ENCODE peak calls at places on chromosomes 12 and 14, in ten cellular contexts. I, B, Q, K, T, N, U, E, F and M are unnamed samples.

GRCh38 chr14:101370593-101371569 is 190.4 kb upstream of the DIO3 start:
- DNase-seq in I (no peak), B (no peak), Q (no peak), K (no peak), T (no peak), N (no peak), U (no peak), E (no peak), F (no peak), M (no peak)

GRCh38 chr12:109607618-109608017 is 34.0 kb downstream of the MVK start:
- DNase-seq in I (no peak), B (no peak), Q (no peak), K (no peak), T (no peak), N (no peak), U (no peak), E (no peak), F (no peak), M (no peak)

GRCh38 chr14:103316723-103317122 is 17.3 kb upstream of the EIF5 start:
- DNase-seq in I (no peak), B (no peak), Q (no peak), K (no peak), T (no peak), N (no peak), U (no peak), E (no peak), F (no peak), M (no peak)

GRCh38 chr12:49643135-49643534 is 19.8 kb downstream of the PRPF40B start:
- DNase-seq in I (no peak), B (no peak), Q (no peak), K (no peak), T (no peak), N (no peak), U (no peak), E (no peak), F (no peak), M (no peak)

GRCh38 chr14:76500011-76500410 is 124.1 kb downstream of the ESRRB start:
- DNase-seq in I (no peak), B (no peak), Q (no peak), K (no peak), T (peak; percentile 81), N (no peak), U (peak; percentile 1), E (peak; percentile 14), F (no peak), M (no peak)

GRCh38 chr12:46384451-46385301 is 12.1 kb upstream of the SLC38A2 start:
- DNase-seq in I (no peak), B (no peak), Q (no peak), K (no peak), T (no peak), N (peak; percentile 62), U (peak; percentile 79), E (no peak), F (no peak), M (no peak)

GRCh38 chr12:100491104-100491503 is 17.4 kb downstream of the NR1H4 start:
- DNase-seq in I (no peak), B (no peak), Q (no peak), K (no peak), T (no peak), N (no peak), U (no peak), E (no peak), F (no peak), M (no peak)

GRCh38 chr12:30996752-30997151 is 70.2 kb downstream of the TSPAN11 start:
- DNase-seq in I (no peak), B (no peak), Q (no peak), K (no peak), T (no peak), N (no peak), U (no peak), E (no peak), F (no peak), M (no peak)

GRCh38 chr12:121905746-121906145 is 12.6 kb upstream of the CFAP251 start:
- DNase-seq in I (no peak), B (no peak), Q (no peak), K (no peak), T (no peak), N (peak; percentile 75), U (no peak), E (no peak), F (no peak), M (peak; percentile 57)

GRCh38 chr14:60514378-60515243 is 5.7 kb downstream of the SIX6 start:
- DNase-seq in I (peak; percentile 61), B (no peak), Q (peak; percentile 73), K (peak; percentile 29), T (no peak), N (no peak), U (no peak), E (no peak), F (peak; percentile 13), M (no peak)

GRCh38 chr12:73991138-73991537 is 546.5 kb upstream of the ATXN7L3B start:
- DNase-seq in I (no peak), B (no peak), Q (no peak), K (no peak), T (no peak), N (no peak), U (no peak), E (no peak), F (no peak), M (no peak)

GRCh38 chr14:75213172-75213571 is 36.8 kb upstream of the TMED10 start:
- DNase-seq in I (no peak), B (no peak), Q (no peak), K (no peak), T (no peak), N (no peak), U (peak; percentile 47), E (no peak), F (no peak), M (peak; percentile 65)

GRCh38 chr14:96062010-96062409 is 22.8 kb downstream of the C14orf132 start:
- DNase-seq in I (no peak), B (peak; percentile 25), Q (no peak), K (no peak), T (no peak), N (no peak), U (no peak), E (no peak), F (no peak), M (no peak)

GRCh38 chr14:103699261-103699661 is 16.0 kb downstream of the XRCC3 start:
- DNase-seq in I (peak; percentile 12), B (no peak), Q (no peak), K (no peak), T (no peak), N (no peak), U (no peak), E (no peak), F (no peak), M (no peak)

GRCh38 chr12:58888131-58888783 is 32.0 kb downstream of the LRIG3 start:
- DNase-seq in I (no peak), B (no peak), Q (peak; percentile 95), K (no peak), T (no peak), N (peak; percentile 61), U (peak; percentile 33), E (peak; percentile 58), F (no peak), M (no peak)

GRCh38 chr12:124512667-124513296 is 54.6 kb downstream of the NCOR2 start:
- DNase-seq in I (peak; percentile 93), B (no peak), Q (peak; percentile 92), K (no peak), T (peak; percentile 89), N (peak; percentile 95), U (peak; percentile 98), E (peak; percentile 97), F (peak; percentile 76), M (peak; percentile 91)

GRCh38 chr14:33040548-33041140 is 102.0 kb downstream of the NPAS3 start:
- DNase-seq in I (no peak), B (no peak), Q (no peak), K (no peak), T (no peak), N (no peak), U (no peak), E (no peak), F (no peak), M (no peak)

GRCh38 chr12:2282321-2282720 is 229.5 kb downstream of the CACNA1C start:
- DNase-seq in I (no peak), B (no peak), Q (no peak), K (no peak), T (no peak), N (no peak), U (peak; percentile 42), E (no peak), F (no peak), M (no peak)